ENCODE peak calls at places on chromosomes 16 and 17, in six cellular contexts. U is H1, A is GM12891, X is K562, Y is HepG2, G is GM12878. E is an unnamed sample.

GRCh38 chr17:27349540-27350021 is 55.7 kb downstream of the WSB1 start:
- DNase-seq in A (no peak), G (no peak), X (no peak), U (no peak), Y (no peak), E (no peak)

GRCh38 chr17:78204387-78205123 is 9.5 kb upstream of the BIRC5 start:
- DNase-seq in A (no peak), U (no peak), Y (no peak), G (no peak), X (no peak), E (no peak)

GRCh38 chr16:11677451-11677951 is 9.2 kb downstream of the SNN start:
- DNase-seq in A (no peak), Y (no peak), X (no peak), U (no peak), G (no peak), E (no peak)

GRCh38 chr16:18983565-18984424 is at the start of gene TMC7:
- DNase-seq in G (no peak), U (peak), X (peak), A (peak), Y (peak), E (no peak)

GRCh38 chr17:35765086-35765710 is 4.5 kb downstream of the C17orf50 start:
- DNase-seq in X (no peak), A (no peak), G (no peak), U (no peak), Y (no peak), E (no peak)

GRCh38 chr17:72724375-72724774 is 368.1 kb downstream of the SLC39A11 start:
- DNase-seq in X (no peak), A (no peak), U (no peak), G (no peak), Y (no peak), E (no peak)

GRCh38 chr17:79839363-79840203 is at the start of gene CBX4:
- DNase-seq in X (peak), Y (peak), A (peak), G (no peak), U (peak), E (peak)

GRCh38 chr16:76583466-76583865 is 306.3 kb downstream of the CNTNAP4 start:
- DNase-seq in A (no peak), X (no peak), U (no peak), Y (no peak), G (no peak), E (no peak)

DNA sequence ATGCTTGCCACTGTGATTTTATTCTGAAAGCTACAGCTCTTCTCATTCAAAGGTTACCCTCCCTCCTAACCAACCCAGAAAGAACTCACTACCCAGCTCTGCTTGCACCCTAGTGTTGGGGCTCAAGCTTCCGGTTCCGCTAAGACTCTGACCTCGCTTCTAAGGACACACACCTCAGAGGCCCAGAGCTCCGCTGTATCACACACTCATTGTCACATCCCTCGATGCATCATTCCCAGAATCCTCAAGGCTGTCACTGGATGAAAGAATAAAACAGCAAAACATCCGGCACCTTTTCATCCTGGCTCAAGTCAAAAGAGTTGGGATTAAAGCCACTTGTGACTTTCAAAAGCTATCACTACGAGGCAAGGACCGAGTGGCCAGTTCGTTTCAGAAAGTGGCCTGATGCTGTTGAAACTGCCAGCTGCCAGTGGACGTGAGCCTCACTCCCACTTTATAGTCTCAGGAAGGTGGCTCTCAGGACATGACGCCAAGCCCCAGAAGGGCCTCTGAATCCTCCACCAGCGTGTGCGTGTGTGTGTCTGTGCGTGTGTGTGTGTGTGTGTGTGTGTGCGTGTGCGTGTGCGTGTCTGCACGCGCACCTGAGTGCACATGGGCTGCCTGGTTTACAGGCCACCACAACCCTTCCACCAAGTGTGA is 29.0 kb downstream of the ZFHX3 start:
- DNase-seq in A (no peak), X (no peak), U (no peak), G (no peak), Y (no peak), E (no peak)
- TF ChIP-seq TAF1 in A (no peak), X (no peak), U (no peak), G (no peak), Y (no peak), E (no peak)

GRCh38 chr17:7248811-7249210 is 2.7 kb downstream of the CTDNEP1 start:
- DNase-seq in Y (no peak), A (no peak), G (no peak), U (no peak), X (no peak), E (no peak)
- TF ChIP-seq POLR2A in Y (no peak), A (no peak), G (no peak), U (no peak), X (no peak), E (no peak)

GRCh38 chr16:57184890-57185445 is 871 bp downstream of the PSME3IP1 start:
- DNase-seq in Y (no peak), X (no peak), A (no peak), G (no peak), U (no peak), E (no peak)

GRCh38 chr16:57185945-57186629 is at the start of the genes PSME3IP1 and RSPRY1:
- DNase-seq in X (peak), A (peak), U (peak), G (peak), Y (peak), E (peak)

GRCh38 chr16:57184113-57184512 is 1.7 kb downstream of the PSME3IP1 start:
- DNase-seq in Y (no peak), A (no peak), G (no peak), X (no peak), U (no peak), E (no peak)

GRCh38 chr16:57186630-57187507 is 740 bp downstream of the RSPRY1 start:
- DNase-seq in G (no peak), U (peak), A (no peak), Y (peak), X (peak), E (no peak)

GRCh38 chr16:57185446-57185944 is 344 bp downstream of the PSME3IP1 start:
- DNase-seq in U (no peak), Y (no peak), G (no peak), A (no peak), X (peak), E (peak)
- TF ChIP-seq POLR2AphosphoS5 in U (peak), Y (no peak), G (no peak), A (no peak), X (no peak), E (no peak)

DNA sequence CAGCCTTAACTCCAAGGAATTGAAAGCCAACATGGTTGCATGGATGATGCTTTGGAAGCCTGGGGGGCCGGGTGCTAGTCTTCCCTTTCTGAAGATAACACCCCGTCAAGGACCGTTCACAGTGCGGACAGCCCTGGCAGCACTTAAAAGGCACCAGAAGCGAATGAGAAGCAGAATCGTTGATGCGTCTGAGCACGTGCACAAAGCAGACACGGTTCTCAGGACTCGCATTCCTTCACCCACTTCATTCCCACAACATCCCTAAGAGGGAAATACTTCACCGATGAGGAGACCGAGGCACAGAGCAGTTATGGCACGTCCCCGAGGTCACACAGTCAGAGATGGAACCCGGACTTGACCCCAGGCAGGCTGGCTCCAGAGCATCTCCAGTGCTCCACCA is 14.2 kb downstream of the TRPV1 start:
- DNase-seq in A (no peak), X (no peak), Y (no peak), G (no peak), U (no peak), E (no peak)
- TF ChIP-seq TAF1 in A (no peak), X (no peak), Y (no peak), G (no peak), U (no peak), E (no peak)

GRCh38 chr16:54285414-54286066 is 1.0 kb downstream of the IRX3 start:
- DNase-seq in X (no peak), A (no peak), G (no peak), U (no peak), Y (peak), E (no peak)
- TF ChIP-seq POLR2A in X (no peak), A (no peak), G (no peak), U (no peak), Y (no peak), E (no peak)

GRCh38 chr16:89561195-89562026 is 929 bp downstream of the RPL13 start:
- DNase-seq in G (no peak), A (no peak), X (no peak), Y (no peak), U (no peak), E (no peak)

GRCh38 chr16:89562939-89563338 is 2.5 kb downstream of the RPL13 start:
- DNase-seq in A (no peak), G (no peak), Y (no peak), U (no peak), X (no peak), E (no peak)

GRCh38 chr16:89560413-89561194 is at the start of gene RPL13:
- DNase-seq in Y (peak), G (peak), U (peak), A (peak), X (peak), E (peak)

GRCh38 chr16:89563639-89564392 is 3.3 kb downstream of the RPL13 start:
- DNase-seq in U (no peak), A (no peak), Y (no peak), X (no peak), G (no peak), E (no peak)

GRCh38 chr16:89562027-89562599 is 1.6 kb downstream of the RPL13 start:
- DNase-seq in Y (no peak), X (no peak), U (no peak), G (no peak), A (no peak), E (no peak)
- TF ChIP-seq POLR2AphosphoS5 in Y (peak), X (no peak), U (peak), G (peak), A (peak), E (no peak)

GRCh38 chr17:81239714-81240555 is 817 bp downstream of the NDUFAF8 start:
- DNase-seq in U (no peak), X (no peak), A (no peak), G (no peak), Y (no peak), E (peak)
- TF ChIP-seq TAF1 in U (no peak), X (no peak), A (no peak), G (no peak), Y (no peak), E (peak)

DNA sequence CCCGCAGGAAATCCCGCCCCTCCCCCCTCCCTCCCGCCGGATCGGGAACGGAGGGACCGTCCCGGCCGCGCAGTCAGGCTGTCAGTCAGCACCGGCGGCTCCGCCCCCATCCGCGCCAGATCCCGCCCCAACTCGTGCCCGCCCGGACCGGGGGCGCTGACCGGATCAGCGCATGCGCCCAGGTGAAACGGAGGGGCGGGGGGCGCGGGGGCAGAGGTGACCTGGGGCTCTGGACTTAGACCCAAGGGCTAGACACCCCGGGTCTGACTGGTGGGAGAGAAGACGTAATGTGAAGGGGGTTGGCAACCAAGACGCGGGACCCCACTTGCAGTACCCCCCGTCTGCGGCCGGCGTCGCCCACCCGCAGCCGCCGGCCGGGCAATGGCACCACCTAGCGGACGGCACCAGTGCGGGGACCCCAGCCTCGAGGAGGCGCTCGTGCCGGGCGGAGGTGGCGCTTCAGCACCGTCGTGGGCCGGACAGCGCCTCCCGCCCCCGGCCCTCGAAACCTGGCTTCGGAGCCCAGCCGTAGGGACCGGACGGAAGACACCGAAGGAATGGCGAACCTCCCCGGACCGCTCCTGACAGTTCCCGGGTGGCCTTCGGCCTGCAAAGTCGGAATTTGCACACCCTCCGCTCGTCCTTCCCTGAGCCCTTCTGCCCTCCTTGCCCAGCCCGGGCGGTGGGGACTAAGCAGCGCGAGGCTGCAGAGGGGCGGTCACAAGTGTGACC is at the start of gene CASKIN2:
- DNase-seq in G (peak), Y (peak), U (peak), X (peak), A (peak), E (peak)
- TF ChIP-seq POLR2A in G (no peak), Y (no peak), U (no peak), X (no peak), A (no peak), E (no peak)

E was measured in GM12892.